ENCODE peak calls at places on chromosomes 2 and 18, in ten cellular contexts. B is cardiac muscle cell; Z is effector memory CD4-positive, alpha-beta T cell; N is uterus; U is CD4-positive, alpha-beta T cell; R is upper lobe of left lung; E is GM23248; I is heart right ventricle; W is CD8-positive, alpha-beta T cell; C is kidney. S is an unnamed sample. For H3K9me3, the result is how much of the 10 kb centered on the place peaks cover.

GRCh38 chr2:208501217-208501616 is 94.6 kb downstream of the PTH2R start:
- DNase-seq in B (no peak), Z (no peak), N (no peak), U (no peak), R (no peak), E (no peak), I (no peak), W (no peak), C (no peak), S (no peak)

GRCh38 chr2:138931284-138932256 is 151.4 kb upstream of the NXPH2 start:
- DNase-seq in B (no peak), Z (no peak), N (no peak), U (no peak), R (no peak), E (no peak), I (no peak), W (no peak), C (no peak), S (no peak)

GRCh38 chr18:73615506-73615905 is 532.1 kb downstream of the FBXO15 start:
- DNase-seq in B (no peak), Z (no peak), N (no peak), U (no peak), R (no peak), E (peak), I (no peak), W (no peak), C (no peak), S (no peak)

GRCh38 chr2:70558195-70558808 is 4.7 kb upstream of the TGFA start:
- DNase-seq in B (no peak), Z (no peak), N (no peak), U (no peak), R (no peak), E (no peak), I (no peak), W (no peak), C (no peak), S (no peak)

GRCh38 chr2:11962707-11963358 is 216.4 kb downstream of the LPIN1 start:
- DNase-seq in B (no peak), Z (no peak), N (peak), U (no peak), R (no peak), E (no peak), I (peak), W (no peak), C (no peak), S (no peak)

GRCh38 chr2:19102696-19103403 is 255.6 kb downstream of the OSR1 start:
- DNase-seq in B (no peak), Z (no peak), N (no peak), U (no peak), R (no peak), E (no peak), I (no peak), W (no peak), C (no peak), S (no peak)

GRCh38 chr18:58004317-58004716 is 39.7 kb upstream of the NEDD4L start:
- DNase-seq in B (peak), Z (no peak), N (no peak), U (no peak), R (no peak), E (peak), I (no peak), W (no peak), C (no peak), S (no peak)

GRCh38 chr18:36757081-36757480 is 71.7 kb downstream of the TPGS2 start:
- DNase-seq in B (peak), Z (no peak), N (no peak), U (no peak), R (no peak), E (peak), I (no peak), W (no peak), C (no peak), S (no peak)

GRCh38 chr2:241645056-241645914 is 7.8 kb downstream of the ATG4B start:
- DNase-seq in B (no peak), Z (no peak), N (no peak), U (no peak), R (no peak), E (no peak), I (no peak), W (no peak), C (peak), S (no peak)

GRCh38 chr2:42622943-42623676 is 54.7 kb downstream of the MTA3 start:
- DNase-seq in B (no peak), Z (no peak), N (no peak), U (no peak), R (no peak), E (no peak), I (no peak), W (no peak), C (no peak), S (no peak)

GRCh38 chr2:206158563-206159345 is 490 bp downstream of the NDUFS1 start:
- DNase-seq in B (peak), Z (no peak), N (no peak), U (no peak), R (no peak), E (peak), I (no peak), W (no peak), C (no peak), S (no peak)

GRCh38 chr2:112187805-112188596 is 49.8 kb downstream of the FBLN7 start:
- DNase-seq in B (peak), Z (peak), N (no peak), U (peak), R (no peak), E (no peak), I (no peak), W (peak), C (no peak), S (peak)

GRCh38 chr18:75204262-75204977 is 4.5 kb downstream of the PTGR3 start:
- DNase-seq in B (peak), Z (no peak), N (no peak), U (no peak), R (no peak), E (peak), I (no peak), W (no peak), C (peak), S (no peak)

GRCh38 chr2:220593526-220593925 is 966.1 kb downstream of the SLC4A3 start:
- DNase-seq in B (no peak), Z (no peak), N (no peak), U (no peak), R (no peak), E (no peak), I (no peak), W (no peak), C (no peak), S (no peak)

DNA sequence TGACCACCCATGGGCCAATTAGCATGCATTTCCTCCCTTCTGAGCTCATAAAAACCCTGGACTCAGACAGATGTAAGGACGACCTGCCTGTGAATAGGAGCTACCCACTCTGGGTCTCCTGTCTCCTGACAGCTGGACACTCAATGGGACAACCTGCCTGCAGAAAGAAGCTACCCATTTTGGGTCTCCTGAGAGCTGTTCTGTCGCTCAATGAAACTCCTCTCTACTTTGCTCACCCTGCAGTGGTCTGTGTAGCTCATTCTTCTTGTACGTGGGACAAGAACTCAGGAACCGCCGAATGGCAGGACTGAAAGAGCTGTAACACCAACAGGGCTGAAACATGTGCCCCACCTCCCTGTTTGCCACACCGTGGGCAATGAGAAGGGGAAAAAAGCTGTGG is 60.3 kb upstream of the DYNC1I2 start:
- DNase-seq in B (no peak), Z (no peak), N (no peak), U (no peak), R (no peak), E (no peak), I (no peak), W (no peak), C (no peak), S (no peak)
- H3K9me3 ChIP-seq in B (under half), Z (under half), N (under half), U (under half), R (under half), E (under half), I (under half), W (under half), C (under half), S (under half)

GRCh38 chr2:240494194-240494793 is 58.8 kb downstream of the GPC1 start:
- DNase-seq in B (no peak), Z (no peak), N (no peak), U (no peak), R (no peak), E (no peak), I (no peak), W (no peak), C (no peak), S (no peak)

DNA sequence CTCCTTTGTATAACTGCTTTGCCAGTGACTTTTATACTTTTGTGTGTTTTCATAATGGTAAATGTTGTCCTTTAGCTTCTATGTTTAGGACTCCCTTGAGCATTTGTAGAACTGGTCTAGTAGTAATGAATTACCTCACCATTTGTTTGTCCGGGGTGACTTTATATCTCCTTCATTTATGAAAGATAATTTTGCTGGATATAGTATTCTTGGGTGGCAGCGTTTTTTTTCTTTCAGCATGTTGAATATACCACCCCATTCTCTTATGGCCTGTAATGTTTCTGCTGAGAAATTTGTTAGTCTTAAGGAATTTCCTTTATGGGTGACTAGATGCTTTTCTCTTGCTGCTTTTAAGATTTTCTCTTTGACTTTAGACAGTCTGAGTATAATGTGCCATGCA is 56.0 kb downstream of the GPC1 start:
- DNase-seq in B (no peak), Z (no peak), N (no peak), U (no peak), R (no peak), E (no peak), I (no peak), W (no peak), C (no peak), S (no peak)
- H3K9me3 ChIP-seq in B (under half), Z (under half), N (under half), U (under half), R (under half), E (under half), I (half or more), W (under half), C (under half), S (under half)

GRCh38 chr2:434625-435024 is 146.7 kb upstream of the ALKAL2 start:
- DNase-seq in B (no peak), Z (no peak), N (no peak), U (no peak), R (no peak), E (no peak), I (no peak), W (no peak), C (no peak), S (no peak)

GRCh38 chr2:439077-439476 is 151.2 kb upstream of the ALKAL2 start:
- DNase-seq in B (no peak), Z (no peak), N (no peak), U (no peak), R (no peak), E (no peak), I (no peak), W (no peak), C (no peak), S (no peak)

GRCh38 chr2:436203-436602 is 148.3 kb upstream of the ALKAL2 start:
- DNase-seq in B (no peak), Z (no peak), N (no peak), U (no peak), R (no peak), E (no peak), I (no peak), W (no peak), C (no peak), S (no peak)

GRCh38 chr2:437772-438393 is 150.0 kb upstream of the ALKAL2 start:
- DNase-seq in B (no peak), Z (peak), N (no peak), U (peak), R (peak), E (no peak), I (no peak), W (peak), C (peak), S (peak)

DNA sequence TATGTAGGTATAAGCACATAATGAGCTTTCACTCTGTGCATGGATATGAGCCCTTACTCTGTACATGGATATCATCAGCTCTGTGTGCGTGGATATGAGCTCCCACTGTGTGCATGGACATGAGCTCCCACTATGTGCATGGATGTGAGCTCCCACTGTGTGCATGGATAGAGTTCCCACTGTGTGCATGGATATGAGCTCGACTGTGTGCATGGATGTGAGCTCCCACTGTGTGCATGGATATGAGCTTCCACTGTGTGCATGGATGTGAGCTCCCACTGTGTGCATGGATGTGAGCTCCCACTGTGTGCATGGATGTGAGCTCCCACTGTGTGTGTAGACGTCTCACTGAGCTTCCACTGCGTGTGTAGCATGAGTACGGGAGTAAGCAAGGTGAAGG is 149.3 kb upstream of the ALKAL2 start:
- DNase-seq in B (no peak), Z (no peak), N (no peak), U (no peak), R (no peak), E (no peak), I (no peak), W (no peak), C (no peak), S (no peak)
- H3K9me3 ChIP-seq in B (under half), Z (under half), N (under half), U (under half), R (under half), E (under half), I (under half), W (under half), C (under half), S (under half)

GRCh38 chr18:78074400-78075020 is 824.9 kb downstream of the GALR1 start:
- DNase-seq in B (no peak), Z (no peak), N (no peak), U (no peak), R (no peak), E (no peak), I (no peak), W (no peak), C (no peak), S (no peak)
- H3K9me3 ChIP-seq in B (under half), Z (under half), N (under half), U (under half), R (under half), E (under half), I (under half), W (under half), C (under half), S (under half)

DNA sequence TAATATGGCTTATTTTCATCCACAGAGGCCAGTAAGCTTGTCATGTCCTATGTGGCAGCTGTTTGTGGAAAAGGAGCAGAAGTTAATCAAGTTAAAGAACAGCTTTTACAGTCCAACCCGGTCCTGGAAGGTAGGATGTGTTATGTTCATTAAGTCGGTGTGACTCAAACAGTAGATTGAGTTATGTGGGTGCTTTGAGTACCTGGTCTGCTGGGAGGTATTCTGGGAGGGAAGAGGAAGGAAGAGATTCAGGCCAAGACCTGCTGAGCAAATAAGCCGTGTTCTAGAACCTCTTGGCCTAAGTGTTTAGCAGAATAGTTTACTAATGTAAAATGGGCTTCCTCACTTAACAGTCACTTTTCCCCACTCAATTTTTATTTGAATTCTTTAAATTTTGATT is 96.2 kb downstream of the MYO1B start:
- DNase-seq in B (no peak), Z (no peak), N (no peak), U (no peak), R (peak), E (no peak), I (no peak), W (no peak), C (no peak), S (no peak)
- H3K9me3 ChIP-seq in B (under half), Z (under half), N (under half), U (under half), R (under half), E (under half), I (under half), W (under half), C (under half), S (under half)

GRCh38 chr2:1995086-1995485 is 250.8 kb upstream of the PXDN start:
- DNase-seq in B (no peak), Z (no peak), N (no peak), U (no peak), R (no peak), E (no peak), I (no peak), W (no peak), C (no peak), S (no peak)
- H3K9me3 ChIP-seq in B (under half), Z (under half), N (under half), U (under half), R (under half), E (under half), I (under half), W (under half), C (under half), S (under half)

GRCh38 chr2:127826047-127826446 is 15.1 kb upstream of the WDR33 start:
- DNase-seq in B (no peak), Z (no peak), N (no peak), U (no peak), R (peak), E (no peak), I (no peak), W (no peak), C (no peak), S (no peak)
- H3K9me3 ChIP-seq in B (under half), Z (under half), N (under half), U (under half), R (under half), E (under half), I (under half), W (under half), C (under half), S (under half)

DNA sequence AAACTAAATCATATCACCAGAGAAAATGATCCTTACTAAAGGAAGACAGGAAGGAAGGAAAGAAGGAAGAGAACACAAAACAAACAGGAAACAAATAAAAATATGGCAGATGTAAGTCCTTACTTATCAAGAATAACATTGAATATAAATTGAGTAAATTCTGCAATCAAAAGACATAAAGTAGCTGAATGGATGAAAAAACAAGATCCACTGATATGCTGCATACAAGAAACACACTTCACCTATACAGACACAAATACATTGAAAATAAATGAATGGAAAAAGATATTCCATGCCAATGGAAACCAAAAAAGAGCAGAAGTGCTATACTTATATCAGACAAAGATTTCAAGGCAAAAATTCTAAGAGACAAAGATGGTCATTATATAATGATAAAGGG is 18.0 kb upstream of the SRD5A2 start:
- DNase-seq in B (no peak), Z (no peak), N (no peak), U (no peak), R (no peak), E (no peak), I (no peak), W (no peak), C (no peak), S (no peak)
- H3K9me3 ChIP-seq in B (under half), Z (under half), N (under half), U (under half), R (under half), E (under half), I (under half), W (under half), C (under half), S (under half)

S was measured in T-helper 17 cell.